ENCODE peak calls at places on chromosomes 4 and X, in six cellular contexts. P is bronchial epithelial cell, C is mesendoderm, N is HCT116, H is neural progenitor cell, B is lower leg skin. L is an unnamed sample.
A peak's percentile ranks its signal among the peaks of the same experiment; 100 is the strongest.

GRCh38 chr4:153649572-153649991 is 34.5 kb upstream of the TLR2 start:
- DNase-seq in P (peak; percentile 61), C (peak; percentile 64), N (peak; percentile 60), H (peak; percentile 67), B (no peak), L (no peak)

GRCh38 chrX:50827996-50828395 is 14.0 kb upstream of the SHROOM4 start:
- DNase-seq in P (peak; percentile 93), C (peak; percentile 3), N (peak; percentile 27), H (no peak), B (no peak), L (no peak)

GRCh38 chr4:138039010-138039409 is 203.1 kb downstream of the SLC7A11 start:
- DNase-seq in P (peak; percentile 65), C (no peak), N (no peak), H (no peak), B (no peak), L (no peak)

GRCh38 chr4:139207247-139207646 is 30.2 kb upstream of the ELF2 start:
- DNase-seq in P (no peak), C (no peak), N (no peak), H (no peak), B (no peak), L (no peak)

GRCh38 chr4:83582289-83582756 is 46.4 kb downstream of the GPAT3 start:
- DNase-seq in P (peak; percentile 60), C (peak; percentile 8), N (no peak), H (no peak), B (no peak), L (no peak)

GRCh38 chr4:152673489-152673888 is 6.3 kb downstream of the TMEM154 start:
- DNase-seq in P (peak; percentile 93), C (no peak), N (no peak), H (no peak), B (no peak), L (no peak)

GRCh38 chr4:21507439-21507838 is 441.1 kb downstream of the KCNIP4 start:
- DNase-seq in P (peak; percentile 30), C (peak; percentile 30), N (no peak), H (peak; percentile 10), B (no peak), L (no peak)

GRCh38 chrX:147848009-147848408 is 63.7 kb upstream of the FMR1 start:
- DNase-seq in P (no peak), C (no peak), N (no peak), H (no peak), B (no peak), L (no peak)

GRCh38 chr4:7861440-7861881 is 78.2 kb downstream of the AFAP1 start:
- DNase-seq in P (peak; percentile 88), C (peak; percentile 93), N (no peak), H (peak; percentile 49), B (no peak), L (no peak)

GRCh38 chr4:113840850-113841249 is 79.3 kb upstream of the CAMK2D start:
- DNase-seq in P (peak; percentile 73), C (no peak), N (no peak), H (no peak), B (no peak), L (no peak)

GRCh38 chr4:168557658-168558057 is 60.8 kb downstream of the PALLD start:
- DNase-seq in P (no peak), C (peak; percentile 14), N (no peak), H (no peak), B (no peak), L (no peak)

GRCh38 chr4:121278811-121279368 is 101.9 kb downstream of the QRFPR start:
- DNase-seq in P (no peak), C (no peak), N (no peak), H (no peak), B (no peak), L (no peak)

GRCh38 chr4:15479089-15479912 is 9.6 kb downstream of the CC2D2A start:
- DNase-seq in P (peak; percentile 82), C (peak; percentile 97), N (peak; percentile 82), H (peak; percentile 87), B (no peak), L (peak; percentile 64)

DNA sequence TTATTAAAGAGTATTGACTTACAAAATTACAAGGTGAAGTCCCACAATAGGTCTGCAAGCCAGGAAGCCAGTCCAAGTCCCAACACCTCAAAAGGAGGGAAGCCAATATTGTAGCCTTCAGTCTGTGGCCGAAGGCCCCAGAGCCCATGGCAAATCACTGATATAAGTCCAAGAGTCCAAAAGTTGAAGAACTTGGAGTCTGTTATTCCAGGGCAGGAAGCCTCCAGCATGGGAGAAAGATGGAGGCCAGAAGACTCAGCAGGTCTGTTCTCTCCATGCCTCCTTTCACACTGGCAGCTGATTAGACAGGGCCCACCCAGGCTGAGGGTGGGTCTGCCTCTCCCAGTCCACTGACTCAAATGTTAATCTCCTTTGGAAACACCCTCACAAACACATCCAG is 18.1 kb downstream of the TDO2 start:
- DNase-seq in P (no peak), C (no peak), N (no peak), H (no peak), B (no peak), L (no peak)
- H3K4me3 ChIP-seq in P (no peak overlapping the region), C (no peak overlapping the region), N (no peak overlapping the region), H (no peak overlapping the region), B (no peak overlapping the region), L (no peak overlapping the region)

DNA sequence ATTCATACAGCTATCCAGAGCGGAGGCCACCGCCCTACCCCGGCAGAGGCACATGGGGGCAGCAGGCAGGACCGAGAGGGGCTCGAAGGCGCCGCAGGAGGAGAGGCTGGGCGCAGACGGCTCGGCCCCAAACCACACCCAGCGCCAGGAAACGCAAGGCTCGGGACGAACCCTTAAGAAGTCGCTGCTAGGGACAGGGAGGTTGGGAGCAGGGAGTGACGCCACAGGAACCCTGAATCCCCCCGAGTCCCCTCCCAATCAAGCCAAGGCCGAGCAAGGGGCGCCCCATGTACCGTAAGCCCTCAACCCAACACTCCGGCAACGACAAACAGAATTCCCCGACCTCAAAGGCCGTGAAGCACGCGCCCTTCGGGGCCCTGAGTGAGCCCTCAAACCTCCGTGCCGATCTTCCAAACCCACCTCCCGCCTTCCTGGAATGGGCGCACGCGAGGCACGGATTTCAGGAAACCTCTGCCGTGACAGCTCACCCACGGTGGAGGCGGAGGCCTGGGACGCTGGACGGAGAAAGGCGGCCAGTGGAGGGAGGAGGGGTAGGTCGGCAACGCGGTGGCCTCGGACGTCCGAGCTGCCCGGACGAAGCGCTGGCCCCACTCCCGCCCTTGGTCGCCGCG is 1.8 kb downstream of the ZFYVE28 start:
- DNase-seq in P (no peak), C (peak; percentile 80), N (no peak), H (peak; percentile 76), B (no peak), L (no peak)
- H3K4me3 ChIP-seq in P (peak overlapping the region; percentile 17), C (peak overlapping the region; percentile 41), N (peak overlapping the region; percentile 76), H (peak overlapping the region; percentile 51), B (peak overlapping the region; percentile 44), L (peak overlapping the region; percentile 27)

GRCh38 chrX:68990948-68991347 is 162.1 kb downstream of the EFNB1 start:
- DNase-seq in P (no peak), C (no peak), N (no peak), H (no peak), B (no peak), L (no peak)
- H3K4me3 ChIP-seq in P (no peak overlapping the region), C (no peak overlapping the region), N (no peak overlapping the region), H (no peak overlapping the region), B (no peak overlapping the region), L (no peak overlapping the region)

DNA sequence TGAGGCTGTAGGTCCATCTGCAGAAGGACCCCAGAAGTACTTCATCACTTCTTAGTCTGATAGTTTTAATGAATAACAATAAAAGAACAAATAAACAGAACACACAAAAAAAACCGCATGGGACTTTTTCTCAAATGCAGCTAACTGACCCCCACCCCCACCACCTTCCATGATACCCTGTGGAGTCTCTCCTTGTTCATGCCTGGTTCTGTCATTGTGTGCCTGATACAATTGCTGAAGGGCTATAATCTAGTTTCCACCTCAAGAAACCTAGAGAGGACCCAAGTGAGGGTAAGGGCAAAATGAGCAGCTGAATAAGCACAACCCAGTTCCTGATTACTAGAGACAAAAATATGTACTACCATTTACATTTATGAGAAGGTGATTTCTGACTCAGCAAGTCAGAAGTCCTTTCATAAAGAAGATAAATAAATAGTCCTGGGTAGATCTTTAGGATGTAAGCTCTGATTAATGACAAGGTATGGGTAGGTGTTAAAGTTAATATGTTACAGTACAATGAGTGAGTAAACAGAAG is 155.1 kb downstream of the TMA16 start:
- DNase-seq in P (peak; percentile 53), C (peak; percentile 11), N (no peak), H (peak; percentile 20), B (no peak), L (no peak)
- H3K4me3 ChIP-seq in P (no peak overlapping the region), C (no peak overlapping the region), N (no peak overlapping the region), H (no peak overlapping the region), B (no peak overlapping the region), L (no peak overlapping the region)

GRCh38 chrX:84362184-84362838 is 139.9 kb downstream of the HDX start:
- DNase-seq in P (no peak), C (no peak), N (no peak), H (no peak), B (peak; percentile 12), L (no peak)
- H3K4me3 ChIP-seq in P (no peak overlapping the region), C (no peak overlapping the region), N (no peak overlapping the region), H (no peak overlapping the region), B (no peak overlapping the region), L (no peak overlapping the region)

DNA sequence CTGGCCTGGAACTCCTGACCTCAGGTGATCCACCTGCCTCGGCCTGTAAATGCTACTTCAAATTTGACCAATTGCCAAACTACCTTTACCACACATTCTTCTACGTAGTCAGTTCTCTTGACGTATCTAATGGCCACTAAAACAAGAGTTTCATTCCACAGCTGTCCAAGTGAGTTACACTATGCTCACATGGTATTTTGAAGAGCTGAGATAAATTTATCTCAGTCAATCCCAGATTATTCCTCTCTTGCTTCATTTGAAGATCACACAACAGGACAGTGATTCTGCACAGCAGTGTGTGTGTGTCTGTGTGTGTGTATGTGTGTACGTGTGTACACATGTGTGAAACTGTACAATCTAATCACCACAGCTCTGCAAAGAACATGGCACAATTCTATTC is 133.4 kb downstream of the APBB2 start:
- DNase-seq in P (no peak), C (no peak), N (no peak), H (no peak), B (no peak), L (no peak)
- H3K4me3 ChIP-seq in P (no peak overlapping the region), C (no peak overlapping the region), N (no peak overlapping the region), H (no peak overlapping the region), B (no peak overlapping the region), L (no peak overlapping the region)

DNA sequence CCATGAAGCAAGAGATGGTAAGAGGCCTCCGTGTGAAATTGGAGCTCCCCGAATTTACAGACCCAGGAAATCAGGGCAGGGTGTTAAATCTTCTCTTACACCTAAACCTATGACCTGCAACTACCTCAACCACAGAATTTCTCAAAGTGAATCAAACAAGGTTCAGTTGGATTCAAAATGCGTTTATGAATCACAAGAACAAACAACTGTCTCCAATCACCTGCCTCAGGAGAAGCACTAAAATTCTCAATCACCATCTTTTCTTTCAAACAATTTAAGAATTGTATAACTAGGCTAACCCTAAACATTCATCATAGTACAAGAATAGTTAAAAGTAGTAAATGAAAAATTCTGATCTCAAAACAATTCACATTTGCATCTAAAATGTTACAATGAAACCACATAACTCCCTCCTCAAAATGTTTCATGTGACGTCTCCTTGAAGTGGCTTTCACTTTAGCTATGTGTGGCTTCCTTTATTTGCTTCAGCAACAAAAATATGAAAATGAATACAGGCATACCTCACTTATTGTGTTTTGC is 19.2 kb downstream of the PPP3CA start:
- DNase-seq in P (no peak), C (peak; percentile 30), N (no peak), H (no peak), B (no peak), L (no peak)
- H3K4me3 ChIP-seq in P (no peak overlapping the region), C (no peak overlapping the region), N (no peak overlapping the region), H (no peak overlapping the region), B (no peak overlapping the region), L (no peak overlapping the region)

GRCh38 chrX:154914052-154914451 is 27.9 kb downstream of the F8A1 start:
- DNase-seq in P (no peak), C (no peak), N (no peak), H (no peak), B (no peak), L (no peak)

GRCh38 chrX:154918060-154918483 is 31.9 kb downstream of the F8A1 start:
- DNase-seq in P (peak; percentile 56), C (peak; percentile 88), N (peak; percentile 63), H (peak; percentile 73), B (peak; percentile 20), L (no peak)
- H3K4me3 ChIP-seq in P (no peak overlapping the region), C (no peak overlapping the region), N (peak overlapping the region; percentile 38), H (no peak overlapping the region), B (no peak overlapping the region), L (no peak overlapping the region)